ENCODE peak calls at places on chromosomes 5 and 9, in four cellular contexts. I is mucosa of descending colon, B is foreskin fibroblast, U is GM20000. W is an unnamed sample.

GRCh38 chr5:146137967-146138403 is 32.6 kb upstream of the PLAC8L1 start:
- DNase-seq in I (peak), B (no peak), U (no peak), W (no peak)

GRCh38 chr5:109496112-109496511 is 86.3 kb upstream of the PJA2 start:
- DNase-seq in I (no peak), B (peak), U (no peak), W (no peak)

GRCh38 chr9:105355810-105356209 is 92.0 kb upstream of the FSD1L start:
- DNase-seq in I (no peak), B (peak), U (peak), W (no peak)

GRCh38 chr9:71733176-71733575 is 35.1 kb downstream of the CEMIP2 start:
- DNase-seq in I (no peak), B (peak), U (no peak), W (no peak)

GRCh38 chr9:24051587-24051986 is 225.5 kb upstream of the ELAVL2 start:
- DNase-seq in I (no peak), B (no peak), U (no peak), W (no peak)

GRCh38 chr9:69395718-69396117 is 70.7 kb downstream of the ENTREP1 start:
- DNase-seq in I (no peak), B (no peak), U (no peak), W (no peak)

GRCh38 chr5:125390316-125390715 is 643.9 kb upstream of the ZNF608 start:
- DNase-seq in I (no peak), B (no peak), U (no peak), W (no peak)

GRCh38 chr9:136484153-136485048 is 1.6 kb upstream of the SEC16A start:
- DNase-seq in I (peak), B (peak), U (no peak), W (no peak)

GRCh38 chr5:136427421-136427820 is 62.1 kb upstream of the TRPC7 start:
- DNase-seq in I (no peak), B (no peak), U (no peak), W (no peak)

GRCh38 chr5:141182248-141182647 is at the start of gene PCDHB16:
- DNase-seq in I (no peak), B (peak), U (no peak), W (peak)

GRCh38 chr5:132677682-132678400 is 4.1 kb downstream of the IL4 start:
- DNase-seq in I (no peak), B (no peak), U (no peak), W (peak)

GRCh38 chr9:99607852-99608448 is 213.7 kb upstream of the NR4A3 start:
- DNase-seq in I (no peak), B (no peak), U (no peak), W (no peak)

GRCh38 chr5:57889558-57889957 is 406.9 kb upstream of the ACTBL2 start:
- DNase-seq in I (no peak), B (peak), U (no peak), W (no peak)

GRCh38 chr5:78753093-78753531 is 104.5 kb upstream of the LHFPL2 start:
- DNase-seq in I (no peak), B (peak), U (no peak), W (no peak)

GRCh38 chr5:123754903-123755302 is 242.9 kb downstream of the CSNK1G3 start:
- DNase-seq in I (no peak), B (peak), U (no peak), W (no peak)

GRCh38 chr9:125810161-125810560 is 63.0 kb downstream of the PBX3 start:
- DNase-seq in I (no peak), B (peak), U (no peak), W (no peak)

GRCh38 chr9:18791074-18791473 is 241.9 kb downstream of the SAXO1 start:
- DNase-seq in I (no peak), B (no peak), U (no peak), W (peak)

GRCh38 chr5:150350524-150351344 is 6.8 kb upstream of the TCOF1 start:
- DNase-seq in I (peak), B (peak), U (peak), W (peak)
- TF ChIP-seq CTCF in I (peak), B (peak), U (peak), W (peak)

DNA sequence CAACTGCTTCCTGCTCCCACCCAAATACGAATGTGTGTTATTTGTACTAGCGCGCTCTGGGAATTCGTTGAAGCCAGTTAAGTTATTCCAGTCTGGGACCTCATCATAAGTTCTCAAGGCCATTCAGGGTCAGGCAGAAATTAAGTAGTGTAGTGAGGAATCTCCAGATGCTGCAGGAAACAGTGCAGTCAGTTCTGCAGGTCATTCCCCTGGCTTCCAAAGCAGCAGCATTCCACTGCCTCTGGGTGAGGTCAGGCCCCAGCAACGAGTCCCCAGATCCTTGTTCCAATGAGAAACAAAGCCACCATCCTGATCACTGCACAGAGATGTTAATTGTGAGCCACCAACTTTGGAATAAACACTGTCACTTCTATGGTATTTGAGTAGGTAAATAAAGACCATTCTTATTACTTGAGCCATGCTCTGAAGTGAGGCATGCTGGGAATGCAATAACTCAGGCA is 33.1 kb downstream of the SVEP1 start:
- DNase-seq in I (no peak), B (peak), U (no peak), W (no peak)
- TF ChIP-seq CTCF in I (no peak), B (no peak), U (no peak), W (no peak)

GRCh38 chr9:72960446-72960845 is 7.6 kb upstream of the ALDH1A1 start:
- DNase-seq in I (no peak), B (no peak), U (no peak), W (no peak)
- TF ChIP-seq CTCF in I (no peak), B (no peak), U (no peak), W (no peak)

GRCh38 chr5:13809921-13810320 is 134.6 kb downstream of the DNAH5 start:
- DNase-seq in I (no peak), B (no peak), U (no peak), W (no peak)

GRCh38 chr5:13816126-13816525 is 128.4 kb downstream of the DNAH5 start:
- DNase-seq in I (no peak), B (no peak), U (no peak), W (no peak)

DNA sequence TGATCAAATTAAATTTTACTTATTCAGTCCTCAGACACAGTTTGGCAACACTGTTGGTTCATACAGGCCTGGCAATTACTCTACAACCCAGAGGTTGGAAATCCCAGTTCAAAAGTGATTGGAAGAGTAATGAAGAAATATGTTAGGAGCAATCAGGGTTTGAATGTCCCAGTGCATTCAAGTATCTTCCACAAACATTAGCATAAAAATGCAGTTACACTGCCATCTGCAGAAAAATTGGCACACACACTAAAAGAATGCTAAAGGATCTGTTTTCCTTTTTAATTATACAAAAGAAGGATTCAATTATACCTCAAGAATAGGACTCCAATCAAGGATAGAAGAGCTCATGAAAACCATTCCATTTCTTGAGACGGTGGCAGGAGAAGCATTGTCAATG is 130.2 kb downstream of the DNAH5 start:
- DNase-seq in I (no peak), B (no peak), U (no peak), W (no peak)
- TF ChIP-seq CTCF in I (no peak), B (no peak), U (no peak), W (no peak)

GRCh38 chr5:43396762-43397304 is 15.4 kb downstream of the CCL28 start:
- DNase-seq in I (peak), B (peak), U (peak), W (peak)

GRCh38 chr5:43401827-43402226 is 10.4 kb downstream of the CCL28 start:
- DNase-seq in I (no peak), B (peak), U (no peak), W (no peak)

DNA sequence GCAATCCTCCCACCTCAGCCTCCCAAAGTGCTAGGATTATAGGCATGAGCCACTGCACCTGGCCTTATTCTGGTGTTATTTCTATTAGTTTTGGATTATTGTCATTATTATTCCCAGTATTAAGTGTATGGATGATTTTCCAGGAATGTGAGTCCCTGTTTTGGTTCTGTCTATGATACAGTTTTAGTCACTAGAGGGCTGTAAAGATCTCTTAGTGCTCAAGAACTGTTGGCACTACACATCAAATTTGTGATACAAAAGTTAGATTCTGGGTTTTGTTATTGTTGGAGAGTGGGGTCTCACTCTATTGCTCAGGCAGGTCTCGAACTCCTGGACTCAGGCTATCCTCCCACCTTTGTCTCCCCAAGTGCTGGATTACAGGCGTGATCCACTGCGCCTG is 12.1 kb downstream of the CCL28 start:
- DNase-seq in I (no peak), B (peak), U (no peak), W (no peak)
- TF ChIP-seq CTCF in I (no peak), B (peak), U (no peak), W (no peak)

GRCh38 chr5:176592573-176592972 is 17.4 kb downstream of the GPRIN1 start:
- DNase-seq in I (no peak), B (no peak), U (no peak), W (no peak)
- TF ChIP-seq CTCF in I (no peak), B (no peak), U (no peak), W (no peak)

DNA sequence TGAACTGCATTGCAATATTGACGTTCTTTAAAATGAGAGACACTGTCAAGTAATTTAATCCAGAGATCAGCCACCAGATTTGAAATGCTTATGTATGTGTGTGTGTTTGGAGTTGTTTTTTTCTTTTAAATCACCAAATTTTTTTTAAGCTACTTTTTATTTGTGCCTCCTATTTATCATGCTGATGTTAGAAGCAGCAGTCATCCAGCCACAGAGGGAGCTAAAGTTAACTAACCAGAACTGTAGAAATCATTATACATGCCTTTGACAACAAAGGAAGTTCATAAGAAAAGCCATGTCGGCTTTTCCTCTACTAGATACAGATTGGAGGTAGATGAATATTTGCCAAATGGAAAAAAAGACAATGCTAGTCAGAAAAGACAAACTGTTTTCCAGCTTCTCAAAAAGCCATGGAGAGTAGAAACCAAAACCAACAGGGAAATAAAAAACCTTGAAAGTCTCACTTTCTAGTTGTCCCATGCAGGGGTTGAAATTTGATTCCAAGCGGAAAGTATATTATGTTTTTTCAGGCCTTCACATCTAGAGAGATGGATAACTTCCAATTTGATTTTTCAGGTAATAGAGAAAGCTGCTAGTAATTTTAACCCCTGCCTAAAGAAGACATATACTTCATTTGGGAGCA is 4.5 kb downstream of the PURA start:
- DNase-seq in I (no peak), B (no peak), U (no peak), W (no peak)
- TF ChIP-seq CTCF in I (no peak), B (no peak), U (no peak), W (no peak)

GRCh38 chr5:38557792-38558191 is 1.3 kb upstream of the LIFR start:
- DNase-seq in I (no peak), B (no peak), U (no peak), W (no peak)

GRCh38 chr5:38557309-38557710 is 864 bp upstream of the LIFR start:
- DNase-seq in I (no peak), B (no peak), U (no peak), W (no peak)

GRCh38 chr5:38555354-38556114 is 912 bp downstream of the LIFR start:
- DNase-seq in I (no peak), B (no peak), U (peak), W (no peak)

GRCh38 chr5:38556115-38556598 is 289 bp downstream of the LIFR start:
- DNase-seq in I (peak), B (no peak), U (no peak), W (no peak)

DNA sequence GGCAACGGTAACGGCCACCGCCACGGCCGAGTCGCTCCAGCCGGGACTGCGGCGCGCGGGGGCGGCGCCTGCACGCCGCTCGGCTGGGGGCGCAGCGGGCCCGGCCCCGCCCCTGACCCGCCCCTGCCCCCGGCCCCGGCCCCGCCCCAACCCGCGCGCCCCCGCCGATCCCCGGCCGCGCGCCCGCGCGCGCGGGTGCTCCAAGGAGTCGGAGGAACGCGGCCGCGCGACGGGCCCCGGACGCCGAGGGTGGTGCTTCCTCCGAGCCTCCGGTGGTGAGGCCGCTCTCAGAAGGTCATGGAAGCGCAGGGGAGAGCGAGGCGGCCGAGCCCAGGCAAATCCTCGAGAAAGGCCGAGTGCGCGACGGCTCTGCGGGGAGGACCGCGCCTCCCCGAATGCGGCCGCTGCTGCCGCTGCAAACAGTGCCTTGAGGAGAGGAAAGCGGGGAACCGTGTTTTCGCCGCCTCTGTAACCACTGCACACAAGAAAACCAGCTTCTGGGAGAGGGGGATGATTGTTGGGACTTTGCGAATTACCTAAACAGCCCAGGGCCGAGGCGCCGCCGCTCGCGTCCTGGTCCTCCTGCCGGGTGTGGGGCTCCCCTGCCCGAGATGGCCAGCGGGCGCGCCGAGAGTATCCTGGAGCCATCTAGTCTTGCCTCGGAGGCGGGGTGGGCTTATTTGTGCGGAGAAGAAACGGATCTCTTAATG is at the start of gene LIFR:
- DNase-seq in I (peak), B (peak), U (peak), W (peak)
- TF ChIP-seq CTCF in I (no peak), B (no peak), U (no peak), W (no peak)